ENCODE peak calls at places on chromosomes 6 and 20, in six cellular contexts. K is A549, W is K562, S is HepG2, N is H1, I is GM12878. J is an unnamed sample.

GRCh38 chr6:27321901-27322300 is 9.8 kb upstream of the POM121L2 start:
- DNase-seq in K (no peak), W (no peak), S (no peak), N (no peak), I (no peak), J (no peak)

GRCh38 chr6:17472653-17473183 is 79.3 kb downstream of the CAP2 start:
- DNase-seq in K (no peak), W (no peak), S (no peak), N (no peak), I (no peak), J (peak; percentile 52)

GRCh38 chr20:59004493-59004762 is 2.6 kb downstream of the CTSZ start:
- DNase-seq in K (no peak), W (no peak), S (no peak), N (no peak), I (no peak), J (no peak)

GRCh38 chr20:49724637-49725606 is 11.2 kb upstream of the B4GALT5 start:
- DNase-seq in K (no peak), W (peak; percentile 60), S (peak; percentile 61), N (no peak), I (no peak), J (no peak)

GRCh38 chr20:15818651-15819071 is 754.6 kb downstream of the KIF16B start:
- DNase-seq in K (no peak), W (no peak), S (peak; percentile 6), N (no peak), I (no peak), J (no peak)

GRCh38 chr6:39228111-39228971 is 934 bp downstream of the KCNK5 start:
- DNase-seq in K (no peak), W (peak; percentile 64), S (no peak), N (no peak), I (no peak), J (peak; percentile 34)

GRCh38 chr6:134035823-134036296 is 16.6 kb downstream of the SLC2A12 start:
- DNase-seq in K (peak; percentile 11), W (no peak), S (peak; percentile 64), N (no peak), I (peak; percentile 12), J (no peak)

GRCh38 chr6:35955521-35955920 is 34.6 kb upstream of the SRPK1 start:
- DNase-seq in K (no peak), W (no peak), S (no peak), N (no peak), I (no peak), J (no peak)

GRCh38 chr20:51440589-51440988 is 101.9 kb downstream of the NFATC2 start:
- DNase-seq in K (no peak), W (no peak), S (no peak), N (no peak), I (no peak), J (no peak)

GRCh38 chr20:33531047-33531877 is 41.4 kb downstream of the CBFA2T2 start:
- DNase-seq in K (no peak), W (no peak), S (peak; percentile 78), N (no peak), I (no peak), J (peak; percentile 47)

GRCh38 chr6:161414180-161414579 is 140.3 kb upstream of the AGPAT4 start:
- DNase-seq in K (no peak), W (no peak), S (no peak), N (no peak), I (no peak), J (peak; percentile 72)

GRCh38 chr6:37289931-37290330 is 32.0 kb upstream of the TMEM217 start:
- DNase-seq in K (no peak), W (no peak), S (no peak), N (no peak), I (no peak), J (no peak)

GRCh38 chr20:36607586-36608387 is 2.2 kb downstream of the RAB5IF start:
- DNase-seq in K (peak; percentile 13), W (no peak), S (peak; percentile 99), N (no peak), I (no peak), J (no peak)

GRCh38 chr6:143141442-143141841 is 80.8 kb downstream of the AIG1 start:
- DNase-seq in K (no peak), W (no peak), S (no peak), N (no peak), I (no peak), J (no peak)

GRCh38 chr6:143236151-143236788 is 175.6 kb downstream of the AIG1 start:
- DNase-seq in K (no peak), W (no peak), S (no peak), N (no peak), I (no peak), J (peak; percentile 5)

GRCh38 chr6:52243282-52243893 is 912 bp downstream of the IL17F start:
- DNase-seq in K (no peak), W (no peak), S (no peak), N (no peak), I (no peak), J (no peak)

GRCh38 chr6:26543953-26544352 is 5.8 kb downstream of the HMGN4 start:
- DNase-seq in K (no peak), W (no peak), S (peak; percentile 36), N (no peak), I (no peak), J (peak; percentile 49)

GRCh38 chr20:57266251-57267157 is at the start of gene BMP7:
- DNase-seq in K (no peak), W (no peak), S (no peak), N (peak; percentile 87), I (no peak), J (peak; percentile 79)

GRCh38 chr6:107866606-107867301 is 42.6 kb upstream of the SCML4 start:
- DNase-seq in K (no peak), W (peak; percentile 31), S (peak; percentile 56), N (no peak), I (no peak), J (peak; percentile 51)

GRCh38 chr6:143878272-143878760 is 14.0 kb downstream of the ZC2HC1B start:
- DNase-seq in K (no peak), W (no peak), S (peak; percentile 39), N (no peak), I (no peak), J (no peak)

GRCh38 chr6:7424967-7425807 is 35.6 kb downstream of the RIOK1 start:
- DNase-seq in K (peak; percentile 29), W (peak; percentile 39), S (peak; percentile 79), N (peak; percentile 41), I (no peak), J (peak; percentile 34)

GRCh38 chr20:1952737-1953530 is 40.9 kb downstream of the PDYN start:
- DNase-seq in K (no peak), W (no peak), S (no peak), N (no peak), I (peak; percentile 15), J (no peak)

GRCh38 chr6:163951990-163952389 is 537.5 kb downstream of the QKI start:
- DNase-seq in K (no peak), W (no peak), S (no peak), N (peak; percentile 35), I (no peak), J (no peak)

GRCh38 chr6:163958646-163959045 is 544.1 kb downstream of the QKI start:
- DNase-seq in K (no peak), W (no peak), S (no peak), N (no peak), I (no peak), J (no peak)

GRCh38 chr6:163955752-163956151 is 541.2 kb downstream of the QKI start:
- DNase-seq in K (no peak), W (no peak), S (no peak), N (no peak), I (no peak), J (no peak)

GRCh38 chr6:163956571-163957407 is 542.3 kb downstream of the QKI start:
- DNase-seq in K (peak; percentile 63), W (peak; percentile 88), S (peak; percentile 82), N (peak; percentile 80), I (peak; percentile 34), J (peak; percentile 80)

GRCh38 chr6:163955131-163955530 is 540.6 kb downstream of the QKI start:
- DNase-seq in K (no peak), W (no peak), S (no peak), N (no peak), I (no peak), J (no peak)
- TF ChIP-seq CHD2 in K (no peak), W (no peak), S (no peak), N (no peak), I (no peak), J (no peak)

DNA sequence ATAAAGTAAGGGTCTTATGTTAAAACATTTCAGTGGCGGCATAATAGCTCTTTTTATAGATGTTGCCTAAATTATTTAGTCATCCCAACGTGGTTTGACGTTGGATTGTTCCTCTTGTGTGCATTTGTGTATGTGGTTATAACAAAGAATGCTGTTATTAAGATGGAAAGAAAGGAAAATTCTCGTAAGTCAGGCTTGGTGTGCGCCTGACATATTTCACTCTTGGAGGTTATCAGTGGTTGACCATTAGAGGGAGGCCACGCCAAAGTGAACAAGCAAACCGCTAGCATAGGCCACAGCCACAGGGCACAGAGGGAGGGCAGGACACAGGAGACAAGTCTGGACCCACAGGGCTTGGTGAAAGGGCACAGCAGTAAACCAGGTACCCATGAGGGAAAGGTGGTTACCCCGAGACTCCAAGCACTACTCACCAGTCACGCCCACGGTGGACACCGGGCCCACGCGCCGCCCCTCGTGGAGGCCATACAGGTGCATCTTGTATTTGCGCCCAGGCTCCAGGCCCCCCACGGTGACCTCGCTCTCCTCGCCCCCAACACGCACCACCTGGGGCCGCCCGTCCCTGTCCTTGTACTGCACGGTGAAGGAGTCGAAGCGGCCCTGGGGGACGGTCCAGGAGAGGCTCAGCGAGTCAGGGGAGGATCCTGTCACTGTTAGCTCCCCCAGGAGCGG is 22.9 kb downstream of the CYP21A2 start:
- DNase-seq in K (no peak), W (no peak), S (no peak), N (no peak), I (no peak), J (no peak)
- TF ChIP-seq CHD2 in K (no peak), W (no peak), S (no peak), N (no peak), I (no peak), J (no peak)

DNA sequence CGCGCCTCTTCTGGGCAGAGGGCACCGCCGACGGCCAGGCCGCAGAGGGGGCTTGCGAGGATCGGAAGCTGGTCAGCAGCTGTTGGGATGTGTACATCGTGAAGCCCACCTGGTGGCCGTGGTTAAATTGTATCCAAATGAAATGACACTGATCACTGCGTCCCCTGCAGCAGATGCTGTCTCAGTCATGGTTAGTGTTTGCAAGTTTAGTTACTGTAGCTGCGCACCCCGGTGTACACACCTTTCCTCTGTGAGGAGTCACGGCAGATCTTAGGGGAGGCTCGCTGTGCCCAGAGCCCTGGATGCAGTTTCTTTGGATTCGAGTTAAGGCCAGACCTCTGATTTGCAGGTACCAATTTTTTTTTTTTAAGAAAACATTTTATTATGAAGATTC is 687 bp downstream of the NAA20 start:
- DNase-seq in K (peak; percentile 33), W (peak; percentile 8), S (peak; percentile 40), N (no peak), I (no peak), J (no peak)
- TF ChIP-seq CHD2 in K (no peak), W (no peak), S (no peak), N (no peak), I (no peak), J (no peak)

DNA sequence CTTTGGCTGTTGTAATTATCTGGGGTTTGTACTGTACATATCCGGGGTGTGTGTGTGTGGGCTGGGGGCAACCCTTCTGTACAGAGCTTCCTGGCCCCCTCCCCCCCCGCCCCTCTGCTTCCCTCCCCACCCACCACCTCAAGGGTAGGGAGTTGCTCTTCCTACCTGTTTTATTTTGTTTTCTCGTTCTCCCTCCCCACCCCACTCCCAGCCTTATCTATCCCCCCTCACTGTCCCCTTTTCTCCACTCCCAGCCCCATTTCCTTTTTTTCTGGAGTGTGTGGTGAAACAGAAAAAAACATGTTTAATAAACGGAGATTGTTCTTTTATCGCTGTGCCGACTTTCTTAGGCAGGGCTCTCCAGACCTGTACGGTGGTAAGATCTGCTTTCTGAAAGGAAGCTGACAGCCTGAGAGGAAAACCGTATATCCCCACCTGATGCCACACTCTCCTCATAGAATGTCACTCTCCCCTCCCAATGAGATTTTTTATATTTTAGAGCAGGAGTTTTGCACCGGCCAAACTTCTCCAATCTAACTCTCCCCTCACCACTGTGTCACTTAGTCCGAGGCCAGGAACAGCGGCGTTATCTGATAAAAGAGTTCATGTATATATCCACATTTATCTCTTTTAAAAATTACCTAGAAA is 891 bp upstream of the ZBTB9 start:
- DNase-seq in K (no peak), W (peak; percentile 53), S (no peak), N (no peak), I (no peak), J (peak; percentile 51)
- TF ChIP-seq CHD2 in K (no peak), W (no peak), S (no peak), N (no peak), I (no peak), J (no peak)

J was measured in SK-N-SH.